ENCODE peak calls at places on chromosomes 13 and 19, in ten cellular contexts. C is transverse colon; X is stimulated activated CD4-positive, alpha-beta T cell treated with anti-CD3 and anti-CD28 coated beads, Interleukin-1b, Interleukin-23, amount 100 ng/mL, for 24 hours; P is fibroblast of gingiva; W is lower leg skin; Q is thoracic aorta; A is stimulated activated CD8-positive, alpha-beta memory T cell treated with anti-CD3 and anti-CD28 coated beads, Interleukin-15, amount 100 ng/mL, for 1 hour; D is AG10803; Z is foreskin melanocyte; K is effector CD4-positive, alpha-beta T cell. J is an unnamed sample.

GRCh38 chr13:47800593-47800992 is 200.5 kb downstream of the SUCLA2 start:
- DNase-seq in Q (no peak), C (no peak), D (no peak), X (no peak), Z (no peak), W (no peak), K (no peak), A (no peak), P (no peak), J (no peak)

GRCh38 chr13:66501187-66501586 is 728.9 kb downstream of the PCDH9 start:
- DNase-seq in K (no peak), X (no peak), Z (no peak), W (no peak), A (no peak), C (no peak), Q (no peak), D (peak), P (peak), J (no peak)

GRCh38 chr13:59480857-59481256 is 682.9 kb downstream of the DIAPH3 start:
- DNase-seq in K (no peak), W (no peak), C (no peak), Q (no peak), P (no peak), D (no peak), A (no peak), Z (no peak), X (no peak), J (no peak)

GRCh38 chr19:29690842-29691241 is 24.2 kb downstream of the C19orf12 start:
- DNase-seq in P (peak), D (peak), Q (no peak), A (no peak), C (no peak), Z (peak), W (no peak), K (peak), X (no peak), J (no peak)

GRCh38 chr19:40147693-40148347 is 43.4 kb upstream of the MAP3K10 start:
- DNase-seq in D (peak), X (no peak), K (no peak), P (peak), A (no peak), Z (peak), C (peak), W (peak), Q (no peak), J (no peak)

GRCh38 chr19:38993271-38993670 is 17.7 kb upstream of the FBXO17 start:
- DNase-seq in K (no peak), W (peak), D (peak), X (no peak), Q (no peak), C (no peak), P (peak), Z (peak), A (no peak), J (no peak)

GRCh38 chr19:7932930-7933300 is 7.0 kb upstream of the CTXN1 start:
- DNase-seq in Z (no peak), D (no peak), C (no peak), A (no peak), Q (no peak), X (no peak), W (no peak), P (no peak), K (no peak), J (no peak)

GRCh38 chr19:56732974-56733373 is 61.4 kb upstream of the ZNF835 start:
- DNase-seq in D (no peak), Z (no peak), P (no peak), W (no peak), K (no peak), C (no peak), A (no peak), Q (no peak), X (no peak), J (no peak)

GRCh38 chr19:991174-991931 is 7.2 kb downstream of the WDR18 start:
- DNase-seq in D (peak), W (no peak), A (peak), Q (no peak), X (peak), C (peak), Z (no peak), K (peak), P (peak), J (no peak)

GRCh38 chr19:51687791-51688664 is 5.1 kb upstream of the SPACA6 start:
- DNase-seq in Q (peak), X (no peak), D (peak), W (no peak), Z (peak), K (no peak), P (peak), A (no peak), C (peak), J (no peak)

GRCh38 chr19:31347356-31347755 is 1.9 kb downstream of the TSHZ3 start:
- DNase-seq in P (no peak), C (no peak), K (no peak), Z (no peak), A (no peak), D (no peak), Q (no peak), X (no peak), W (no peak), J (no peak)

GRCh38 chr19:8610041-8610927 is at the start of gene ADAMTS10:
- DNase-seq in Q (no peak), A (no peak), W (no peak), Z (no peak), X (no peak), K (peak), P (peak), C (peak), D (peak), J (no peak)

GRCh38 chr13:32262165-32262564 is 53.0 kb downstream of the ZAR1L start:
- DNase-seq in W (no peak), D (no peak), A (no peak), Z (no peak), P (no peak), K (no peak), Q (no peak), C (no peak), X (no peak), J (no peak)

GRCh38 chr19:6847828-6848200 is 39.6 kb upstream of the ADGRE1 start:
- DNase-seq in C (no peak), Q (no peak), X (no peak), W (no peak), K (no peak), P (no peak), D (no peak), A (no peak), Z (no peak), J (no peak)

GRCh38 chr13:24630851-24631341 is 49.3 kb upstream of the ATP12A start:
- DNase-seq in K (no peak), A (no peak), Q (no peak), X (no peak), Z (peak), C (no peak), D (peak), W (no peak), P (no peak), J (no peak)

GRCh38 chr19:29448046-29448445 is 77.7 kb upstream of the VSTM2B start:
- DNase-seq in W (peak), X (no peak), Q (no peak), C (no peak), P (no peak), D (no peak), A (no peak), K (no peak), Z (no peak), J (no peak)

GRCh38 chr19:10517361-10517759 is at the start of gene S1PR5:
- DNase-seq in X (no peak), Q (no peak), P (no peak), W (no peak), C (no peak), K (no peak), Z (no peak), D (no peak), A (no peak), J (no peak)

GRCh38 chr19:7267792-7268736 is 26.1 kb downstream of the INSR start:
- DNase-seq in Q (no peak), W (no peak), A (no peak), D (no peak), K (no peak), C (peak), X (no peak), P (no peak), Z (no peak), J (no peak)

GRCh38 chr19:2796659-2797266 is 11.5 kb downstream of the THOP1 start:
- DNase-seq in P (no peak), A (no peak), X (no peak), W (no peak), Q (no peak), D (no peak), C (no peak), Z (no peak), K (no peak), J (no peak)

GRCh38 chr13:106683179-106683578 is 115.2 kb upstream of the ARGLU1 start:
- DNase-seq in D (no peak), C (no peak), P (no peak), Z (no peak), W (no peak), X (no peak), K (no peak), Q (no peak), A (no peak), J (no peak)

GRCh38 chr19:56350416-56351045 is 35.9 kb upstream of the ZSCAN5A start:
- DNase-seq in Z (peak), P (peak), D (peak), X (peak), C (peak), Q (no peak), W (peak), K (peak), A (peak), J (no peak)

GRCh38 chr19:9939301-9939913 is 3.1 kb upstream of the OLFM2 start:
- DNase-seq in P (no peak), D (peak), W (no peak), A (no peak), Q (no peak), Z (no peak), C (no peak), K (no peak), X (no peak), J (no peak)

GRCh38 chr13:61339054-61339621 is 76.5 kb downstream of the PCDH20 start:
- DNase-seq in W (no peak), K (no peak), Z (no peak), D (no peak), C (no peak), A (no peak), Q (no peak), X (no peak), P (no peak), J (no peak)

GRCh38 chr19:14152713-14153112 is 16.3 kb upstream of the ASF1B start:
- DNase-seq in P (no peak), K (no peak), A (no peak), D (no peak), X (no peak), C (no peak), W (no peak), Z (no peak), Q (no peak), J (no peak)

GRCh38 chr13:50129065-50129922 is 114.0 kb downstream of the KCNRG start:
- DNase-seq in W (no peak), Z (no peak), D (no peak), K (peak), Q (no peak), P (peak), C (no peak), A (no peak), X (no peak), J (no peak)

GRCh38 chr13:67366533-67366932 is 136.4 kb upstream of the PCDH9 start:
- DNase-seq in Q (no peak), C (no peak), P (peak), X (no peak), Z (no peak), A (no peak), K (no peak), D (peak), W (no peak), J (no peak)

GRCh38 chr13:51873419-51873818 is 11.7 kb downstream of the CCDC70 start:
- DNase-seq in Z (no peak), X (no peak), A (no peak), D (no peak), C (no peak), K (no peak), Q (no peak), W (no peak), P (no peak), J (no peak)

GRCh38 chr13:23817833-23818232 is 71.4 kb downstream of the MIPEP start:
- DNase-seq in A (no peak), Z (no peak), D (no peak), C (no peak), W (no peak), X (no peak), Q (no peak), K (no peak), P (no peak), J (no peak)

GRCh38 chr19:48445256-48445605 is 552 bp upstream of the GRWD1 start:
- DNase-seq in K (no peak), C (no peak), Q (no peak), D (peak), Z (peak), A (no peak), W (peak), P (peak), X (no peak), J (peak)

GRCh38 chr19:11168568-11168967 is 13.0 kb upstream of the SPC24 start:
- DNase-seq in A (no peak), W (no peak), K (no peak), C (no peak), Z (peak), P (peak), X (no peak), Q (no peak), D (peak), J (no peak)

GRCh38 chr19:55447421-55448174 is 4.5 kb upstream of the SHISA7 start:
- DNase-seq in D (peak), W (peak), X (no peak), A (no peak), Z (peak), P (peak), Q (no peak), C (no peak), K (no peak), J (no peak)

GRCh38 chr13:36839281-36839680 is 20.3 kb downstream of the RFXAP start:
- DNase-seq in K (no peak), X (no peak), C (no peak), Q (no peak), P (no peak), Z (peak), W (no peak), D (no peak), A (no peak), J (no peak)

GRCh38 chr19:55601127-55601526 is 1.0 kb downstream of the ZNF524 start:
- DNase-seq in A (no peak), W (no peak), Z (no peak), X (no peak), K (no peak), P (no peak), Q (no peak), C (no peak), D (no peak), J (no peak)

GRCh38 chr19:15464394-15465385 is at the start of gene RASAL3:
- DNase-seq in P (no peak), Z (no peak), Q (no peak), A (peak), D (no peak), W (no peak), K (peak), C (peak), X (peak), J (no peak)

GRCh38 chr19:49801966-49802661 is 11.0 kb downstream of the FUZ start:
- DNase-seq in W (peak), D (peak), A (no peak), Z (no peak), K (no peak), P (peak), C (peak), Q (peak), X (no peak), J (peak)

GRCh38 chr13:45492538-45492937 is 27.8 kb downstream of the COG3 start:
- DNase-seq in Q (no peak), D (peak), A (no peak), P (peak), W (no peak), C (no peak), X (no peak), K (no peak), Z (peak), J (no peak)

J was measured in D721Med.